ENCODE peak calls at places on chromosomes 11 and 22, in eight cellular contexts. U is GM04504; T is HuH-7.5; M is activated T-helper 1 cell treated with anti-CD3 and anti-CD28 coated beads, Interleukin-12 subunit alpha, Interleukin-12 subunit beta, Interleukin-2, Interleukin-4 antibody, amounts not matched to agents 30 ng/mL and 10 ng/mL and 1 ng/mL, durations not matched to agents 14 hours and 24 hours and 36 hours; S is tibial artery; E is cerebellar cortex; L is brain microvascular endothelial cell; H is NCI-H1436. K is an unnamed sample.

GRCh38 chr11:63817758-63818498 is 4.7 kb downstream of the SPINDOC start:
- DNase-seq in U (no peak), T (no peak), M (no peak), S (no peak), E (no peak), L (no peak), H (no peak), K (no peak)

GRCh38 chr11:33320814-33321330 is 63.7 kb downstream of the HIPK3 start:
- DNase-seq in U (no peak), T (no peak), M (no peak), S (no peak), E (no peak), L (no peak), H (no peak), K (no peak)

GRCh38 chr22:44971651-44972362 is 38.0 kb downstream of the PHF21B start:
- DNase-seq in U (no peak), T (no peak), M (no peak), S (no peak), E (no peak), L (no peak), H (no peak), K (no peak)

GRCh38 chr11:128525411-128526243 is 61.7 kb downstream of the ETS1 start:
- DNase-seq in U (no peak), T (no peak), M (no peak), S (no peak), E (no peak), L (peak; percentile 44), H (no peak), K (no peak)

GRCh38 chr11:119578466-119579220 is 150.4 kb downstream of the NECTIN1 start:
- DNase-seq in U (no peak), T (no peak), M (no peak), S (no peak), E (no peak), L (no peak), H (peak; percentile 18), K (no peak)

GRCh38 chr11:33696411-33696810 is 4.2 kb downstream of the C11orf91 start:
- DNase-seq in U (no peak), T (no peak), M (no peak), S (no peak), E (no peak), L (no peak), H (no peak), K (no peak)

GRCh38 chr11:85699957-85700741 is 14.2 kb upstream of the CCDC89 start:
- DNase-seq in U (no peak), T (no peak), M (no peak), S (no peak), E (no peak), L (no peak), H (no peak), K (no peak)

GRCh38 chr22:32583921-32584335 is 109.3 kb downstream of the FBXO7 start:
- DNase-seq in U (no peak), T (no peak), M (no peak), S (no peak), E (no peak), L (no peak), H (no peak), K (no peak)

GRCh38 chr11:96303067-96303466 is 39.9 kb downstream of the MAML2 start:
- DNase-seq in U (peak; percentile 47), T (no peak), M (no peak), S (no peak), E (no peak), L (peak; percentile 71), H (no peak), K (no peak)

GRCh38 chr22:45441158-45441557 is 27.7 kb downstream of the RIBC2 start:
- DNase-seq in U (peak; percentile 49), T (peak; percentile 88), M (peak; percentile 7), S (peak; percentile 81), E (peak; percentile 68), L (peak; percentile 48), H (peak; percentile 15), K (peak; percentile 61)

GRCh38 chr11:126307706-126308105 is 3.8 kb downstream of the DCPS start:
- DNase-seq in U (no peak), T (no peak), M (no peak), S (no peak), E (peak; percentile 59), L (peak; percentile 40), H (no peak), K (peak; percentile 39)

GRCh38 chr22:36914383-36914752 is 940 bp downstream of the CSF2RB start:
- DNase-seq in U (no peak), T (no peak), M (no peak), S (no peak), E (no peak), L (no peak), H (no peak), K (no peak)

GRCh38 chr11:2421226-2421994 is 20.9 kb downstream of the TSSC4 start:
- DNase-seq in U (no peak), T (no peak), M (no peak), S (no peak), E (no peak), L (no peak), H (no peak), K (no peak)

GRCh38 chr11:82899191-82899820 is 924 bp downstream of the PRCP start:
- DNase-seq in U (no peak), T (no peak), M (peak; percentile 20), S (no peak), E (peak; percentile 22), L (no peak), H (no peak), K (no peak)

GRCh38 chr22:19878461-19879247 is 24.0 kb upstream of the GNB1L start:
- DNase-seq in U (no peak), T (no peak), M (no peak), S (peak; percentile 44), E (no peak), L (no peak), H (no peak), K (no peak)

GRCh38 chr11:70477607-70478006 is 79.3 kb downstream of the CTTN start:
- DNase-seq in U (no peak), T (no peak), M (no peak), S (no peak), E (peak; percentile 60), L (no peak), H (no peak), K (no peak)

GRCh38 chr22:47333625-47334024 is 571.2 kb downstream of the TBC1D22A start:
- DNase-seq in U (peak; percentile 16), T (no peak), M (no peak), S (no peak), E (no peak), L (peak; percentile 5), H (peak; percentile 1), K (no peak)

GRCh38 chr11:119567667-119568582 is 145.0 kb upstream of the THY1 start:
- DNase-seq in U (peak; percentile 84), T (no peak), M (no peak), S (no peak), E (no peak), L (peak; percentile 70), H (peak; percentile 68), K (no peak)

GRCh38 chr11:69797737-69798528 is 21.3 kb downstream of the FGF3 start:
- DNase-seq in U (no peak), T (no peak), M (no peak), S (no peak), E (peak; percentile 21), L (no peak), H (no peak), K (no peak)

GRCh38 chr11:16924826-16925494 is 89.3 kb downstream of the PLEKHA7 start:
- DNase-seq in U (peak; percentile 6), T (peak; percentile 78), M (no peak), S (peak; percentile 67), E (peak; percentile 3), L (peak; percentile 6), H (no peak), K (peak; percentile 49)

GRCh38 chr11:102920118-102920684 is 35.3 kb downstream of the MMP13 start:
- DNase-seq in U (no peak), T (no peak), M (no peak), S (no peak), E (no peak), L (no peak), H (no peak), K (no peak)

GRCh38 chr11:108199446-108200321 is 22.8 kb downstream of the NPAT start:
- DNase-seq in U (no peak), T (no peak), M (peak; percentile 48), S (no peak), E (no peak), L (peak; percentile 30), H (no peak), K (no peak)

GRCh38 chr11:71309611-71310010 is 57.2 kb upstream of the SHANK2 start:
- DNase-seq in U (no peak), T (no peak), M (no peak), S (peak; percentile 43), E (no peak), L (no peak), H (no peak), K (no peak)

GRCh38 chr11:57641426-57641825 is 8.3 kb downstream of the YPEL4 start:
- DNase-seq in U (no peak), T (peak; percentile 89), M (no peak), S (no peak), E (peak; percentile 79), L (peak; percentile 36), H (peak; percentile 44), K (peak; percentile 49)

GRCh38 chr22:41929158-41929896 is 2.7 kb upstream of the TNFRSF13C start:
- DNase-seq in U (no peak), T (no peak), M (no peak), S (no peak), E (no peak), L (no peak), H (peak; percentile 30), K (no peak)

GRCh38 chr11:96306933-96307747 is 35.9 kb downstream of the MAML2 start:
- DNase-seq in U (peak; percentile 98), T (no peak), M (no peak), S (peak; percentile 91), E (peak; percentile 48), L (peak; percentile 100), H (peak; percentile 43), K (peak; percentile 87)

GRCh38 chr22:17138451-17139042 is 17.4 kb upstream of the TMEM121B start:
- DNase-seq in U (no peak), T (no peak), M (no peak), S (peak; percentile 35), E (no peak), L (no peak), H (no peak), K (no peak)

GRCh38 chr11:68077617-68078592 is 39.1 kb downstream of the TCIRG1 start:
- DNase-seq in U (no peak), T (no peak), M (no peak), S (no peak), E (no peak), L (no peak), H (no peak), K (no peak)

GRCh38 chr11:128279861-128280260 is 307.5 kb downstream of the ETS1 start:
- DNase-seq in U (peak; percentile 95), T (no peak), M (no peak), S (no peak), E (no peak), L (no peak), H (no peak), K (no peak)

GRCh38 chr11:126105022-126105747 is 42.5 kb upstream of the CDON start:
- DNase-seq in U (no peak), T (no peak), M (no peak), S (no peak), E (no peak), L (no peak), H (no peak), K (no peak)

GRCh38 chr11:128772814-128773213 is 78.9 kb downstream of the FLI1 start:
- DNase-seq in U (no peak), T (no peak), M (no peak), S (peak; percentile 74), E (no peak), L (no peak), H (peak; percentile 43), K (no peak)

GRCh38 chr11:2929511-2929879 is 275 bp upstream of the PHLDA2 start:
- DNase-seq in U (no peak), T (peak; percentile 81), M (peak; percentile 47), S (peak; percentile 82), E (no peak), L (peak; percentile 56), H (no peak), K (no peak)

GRCh38 chr11:121968638-121969037 is 147.4 kb downstream of the BLID start:
- DNase-seq in U (no peak), T (no peak), M (no peak), S (no peak), E (no peak), L (no peak), H (no peak), K (no peak)

GRCh38 chr11:47852053-47852452 is 3.9 kb upstream of the NUP160 start:
- DNase-seq in U (no peak), T (no peak), M (no peak), S (no peak), E (no peak), L (no peak), H (no peak), K (no peak)

K was measured in HEK293T.